ENCODE peak calls at places on chromosomes 13 and 19, in eight cellular contexts. I is fibroblast of mammary gland; L is NCI-H1092 treated with DMSO at 0.1 percent for 48 hours; D is GM12865; V is activated gamma-delta T cell treated with anti-CD3 and anti-CD28 coated beads, Interleukin-2, amount 50 U/mL, for 16 hours; W is naive thymus-derived CD8-positive, alpha-beta T cell; H is iris pigment epithelial cell; R is ecto neural progenitor cell. B is an unnamed sample.

GRCh38 chr13:50384724-50385123 is 369.5 kb downstream of the KCNRG start:
- DNase-seq in I (no peak), L (no peak), D (no peak), V (no peak), W (no peak), H (no peak), R (no peak), B (no peak)

GRCh38 chr13:97627566-97627965 is 193.6 kb downstream of the RAP2A start:
- DNase-seq in I (peak; percentile 93), L (peak; percentile 56), D (no peak), V (no peak), W (no peak), H (peak; percentile 98), R (no peak), B (no peak)

GRCh38 chr19:18007939-18008673 is at the start of gene ARRDC2:
- DNase-seq in I (peak; percentile 88), L (peak; percentile 89), D (peak; percentile 90), V (peak; percentile 79), W (peak; percentile 95), H (peak; percentile 92), R (peak; percentile 97), B (peak; percentile 83)

GRCh38 chr13:60627071-60627686 is 230.2 kb downstream of the TDRD3 start:
- DNase-seq in I (peak; percentile 18), L (peak; percentile 40), D (peak; percentile 47), V (no peak), W (no peak), H (peak; percentile 20), R (peak; percentile 68), B (peak; percentile 48)

GRCh38 chr19:49486710-49487276 is 615 bp upstream of the RPL13A start:
- DNase-seq in I (no peak), L (no peak), D (no peak), V (no peak), W (no peak), H (no peak), R (no peak), B (no peak)

GRCh38 chr13:80217614-80218456 is 123.1 kb downstream of the SPRY2 start:
- DNase-seq in I (no peak), L (no peak), D (no peak), V (no peak), W (no peak), H (peak; percentile 86), R (no peak), B (no peak)

GRCh38 chr13:30016398-30016797 is 166.0 kb upstream of the UBL3 start:
- DNase-seq in I (peak; percentile 41), L (no peak), D (no peak), V (no peak), W (no peak), H (no peak), R (no peak), B (no peak)

GRCh38 chr19:55175117-55175867 is 4.8 kb downstream of the SYT5 start:
- DNase-seq in I (no peak), L (no peak), D (no peak), V (no peak), W (no peak), H (no peak), R (peak; percentile 59), B (peak; percentile 70)

GRCh38 chr13:114161644-114162532 is 17.2 kb upstream of the CFAP97D2 start:
- DNase-seq in I (peak; percentile 41), L (peak; percentile 64), D (no peak), V (no peak), W (no peak), H (no peak), R (peak; percentile 37), B (peak; percentile 28)

GRCh38 chr13:110653851-110654250 is 38.5 kb downstream of the NAXD start:
- DNase-seq in I (no peak), L (no peak), D (no peak), V (no peak), W (no peak), H (no peak), R (no peak), B (no peak)

GRCh38 chr19:6071840-6072239 is 38.5 kb downstream of the RFX2 start:
- DNase-seq in I (no peak), L (no peak), D (no peak), V (no peak), W (no peak), H (no peak), R (peak; percentile 3), B (no peak)

GRCh38 chr13:64817721-64818120 is 2412.4 kb downstream of the PCDH9 start:
- DNase-seq in I (no peak), L (no peak), D (no peak), V (no peak), W (no peak), H (peak; percentile 54), R (no peak), B (no peak)

GRCh38 chr19:31960474-31960873 is 384.9 kb upstream of the ZNF507 start:
- DNase-seq in I (no peak), L (no peak), D (no peak), V (no peak), W (no peak), H (no peak), R (no peak), B (no peak)

GRCh38 chr13:111537115-111537728 is 216.8 kb downstream of the TEX29 start:
- DNase-seq in I (no peak), L (no peak), D (no peak), V (no peak), W (no peak), H (no peak), R (no peak), B (no peak)

GRCh38 chr19:48393559-48394330 is at the start of gene GRIN2D:
- DNase-seq in I (no peak), L (no peak), D (no peak), V (no peak), W (peak; percentile 70), H (peak; percentile 34), R (peak; percentile 78), B (peak; percentile 62)

GRCh38 chr19:49890349-49891311 is 6.1 kb downstream of the IL4I1 start:
- DNase-seq in I (no peak), L (peak; percentile 35), D (peak; percentile 62), V (peak; percentile 53), W (peak; percentile 76), H (no peak), R (peak; percentile 88), B (peak; percentile 87)

GRCh38 chr19:6723108-6723618 is 2.7 kb upstream of the C3 start:
- DNase-seq in I (peak; percentile 48), L (no peak), D (no peak), V (no peak), W (no peak), H (peak; percentile 76), R (no peak), B (no peak)

GRCh38 chr19:3482507-3483225 is 575 bp downstream of the SMIM44 start:
- DNase-seq in I (no peak), L (no peak), D (no peak), V (no peak), W (no peak), H (no peak), R (no peak), B (peak; percentile 22)

GRCh38 chr19:47541507-47541906 is 26.6 kb upstream of the NAPA start:
- DNase-seq in I (no peak), L (no peak), D (no peak), V (peak; percentile 17), W (no peak), H (no peak), R (no peak), B (no peak)

GRCh38 chr19:36579255-36579654 is 6.2 kb upstream of the ZNF529 start:
- DNase-seq in I (no peak), L (no peak), D (no peak), V (no peak), W (no peak), H (no peak), R (no peak), B (no peak)

GRCh38 chr19:31351212-31352193 is 2.3 kb upstream of the TSHZ3 start:
- DNase-seq in I (peak; percentile 75), L (no peak), D (no peak), V (no peak), W (no peak), H (peak; percentile 79), R (peak; percentile 58), B (no peak)

GRCh38 chr13:43546821-43547220 is 240.0 kb downstream of the ENOX1 start:
- DNase-seq in I (no peak), L (no peak), D (no peak), V (no peak), W (no peak), H (no peak), R (peak; percentile 50), B (peak; percentile 20)

GRCh38 chr19:9018163-9018875 is 8.1 kb upstream of the MUC16 start:
- DNase-seq in I (no peak), L (no peak), D (no peak), V (no peak), W (no peak), H (no peak), R (no peak), B (no peak)

GRCh38 chr13:30148791-30149190 is 158.6 kb downstream of the KATNAL1 start:
- DNase-seq in I (no peak), L (no peak), D (no peak), V (no peak), W (no peak), H (no peak), R (no peak), B (no peak)

GRCh38 chr13:73228546-73228945 is 169.7 kb downstream of the KLF5 start:
- DNase-seq in I (peak; percentile 12), L (no peak), D (no peak), V (no peak), W (no peak), H (peak; percentile 44), R (no peak), B (no peak)

GRCh38 chr13:113915012-113915763 is 51.3 kb upstream of the GAS6 start:
- DNase-seq in I (no peak), L (peak; percentile 41), D (no peak), V (no peak), W (no peak), H (no peak), R (no peak), B (no peak)

GRCh38 chr13:101115762-101116161 is 300.5 kb downstream of the NALCN start:
- DNase-seq in I (peak; percentile 10), L (no peak), D (no peak), V (no peak), W (no peak), H (peak; percentile 20), R (no peak), B (no peak)

GRCh38 chr13:51663980-51664957 is 80.0 kb downstream of the WDFY2 start:
- DNase-seq in I (no peak), L (no peak), D (no peak), V (no peak), W (no peak), H (no peak), R (no peak), B (no peak)

GRCh38 chr19:46623915-46624502 is 880 bp downstream of the PTGIR start:
- DNase-seq in I (no peak), L (no peak), D (no peak), V (no peak), W (no peak), H (no peak), R (no peak), B (no peak)

GRCh38 chr19:49592486-49593232 is 1.7 kb downstream of the PRR12 start:
- DNase-seq in I (peak; percentile 14), L (no peak), D (peak; percentile 45), V (no peak), W (peak; percentile 64), H (peak; percentile 29), R (no peak), B (no peak)

GRCh38 chr13:24228852-24229458 is 68.4 kb downstream of the SPATA13 start:
- DNase-seq in I (peak; percentile 76), L (peak; percentile 54), D (peak; percentile 79), V (no peak), W (no peak), H (peak; percentile 81), R (no peak), B (peak; percentile 36)

GRCh38 chr13:38564751-38565150 is 122.1 kb upstream of the FREM2 start:
- DNase-seq in I (no peak), L (peak; percentile 36), D (no peak), V (no peak), W (no peak), H (no peak), R (no peak), B (peak; percentile 80)

GRCh38 chr19:41546386-41546789 is 29.6 kb upstream of the CEACAM21 start:
- DNase-seq in I (no peak), L (no peak), D (peak; percentile 82), V (no peak), W (peak; percentile 67), H (no peak), R (no peak), B (no peak)

GRCh38 chr19:37654118-37654517 is 1.1 kb downstream of the ZFP30 start:
- DNase-seq in I (peak; percentile 5), L (no peak), D (no peak), V (no peak), W (no peak), H (peak; percentile 4), R (no peak), B (no peak)